ENCODE peak calls at places on chromosomes 5 and 9, in ten cellular contexts. I, Y, D, W, Z, E, H, L, P and O are unnamed samples.

GRCh38 chr5:74328221-74328630 is 312.3 kb downstream of the ENC1 start:
- DNase-seq in I (no peak), Y (no peak), D (no peak), W (no peak), Z (no peak), E (no peak), H (no peak), L (no peak), P (no peak), O (no peak)

GRCh38 chr5:168171901-168172717 is 119.3 kb upstream of the WWC1 start:
- DNase-seq in I (no peak), Y (no peak), D (no peak), W (no peak), Z (no peak), E (no peak), H (no peak), L (no peak), P (no peak), O (no peak)

GRCh38 chr9:68808481-68808880 is 103.4 kb downstream of the PIP5K1B start:
- DNase-seq in I (no peak), Y (no peak), D (no peak), W (no peak), Z (no peak), E (no peak), H (no peak), L (no peak), P (no peak), O (no peak)

GRCh38 chr9:130343445-130343918 is 77.9 kb downstream of the HMCN2 start:
- DNase-seq in I (no peak), Y (no peak), D (no peak), W (peak; percentile 12), Z (peak; percentile 82), E (peak; percentile 27), H (no peak), L (no peak), P (no peak), O (no peak)

GRCh38 chr5:171614511-171614910 is 171.1 kb upstream of the SMIM23 start:
- DNase-seq in I (no peak), Y (no peak), D (no peak), W (no peak), Z (no peak), E (no peak), H (no peak), L (no peak), P (no peak), O (no peak)

GRCh38 chr9:92004045-92004392 is 54.0 kb upstream of the ROR2 start:
- DNase-seq in I (no peak), Y (no peak), D (no peak), W (no peak), Z (no peak), E (no peak), H (no peak), L (no peak), P (no peak), O (no peak)

GRCh38 chr5:37807902-37808301 is 31.9 kb downstream of the GDNF start:
- DNase-seq in I (no peak), Y (no peak), D (no peak), W (no peak), Z (no peak), E (no peak), H (no peak), L (no peak), P (no peak), O (no peak)

GRCh38 chr9:126126012-126126411 is 200.6 kb upstream of the MVB12B start:
- DNase-seq in I (no peak), Y (no peak), D (no peak), W (no peak), Z (peak; percentile 58), E (no peak), H (no peak), L (no peak), P (no peak), O (no peak)

GRCh38 chr5:145811834-145812625 is 23.1 kb downstream of the PRELID2 start:
- DNase-seq in I (no peak), Y (no peak), D (no peak), W (no peak), Z (no peak), E (no peak), H (no peak), L (no peak), P (no peak), O (peak; percentile 15)

GRCh38 chr9:121369595-121370265 is at the start of gene STOM:
- DNase-seq in I (peak; percentile 23), Y (peak; percentile 63), D (peak; percentile 87), W (peak; percentile 58), Z (peak; percentile 33), E (no peak), H (peak; percentile 92), L (no peak), P (no peak), O (no peak)

GRCh38 chr5:157464518-157465171 is 4.6 kb downstream of the NIPAL4 start:
- DNase-seq in I (no peak), Y (peak; percentile 61), D (peak; percentile 28), W (peak; percentile 5), Z (no peak), E (no peak), H (no peak), L (no peak), P (no peak), O (no peak)

GRCh38 chr5:74196233-74196632 is 444.3 kb downstream of the ENC1 start:
- DNase-seq in I (no peak), Y (no peak), D (no peak), W (no peak), Z (no peak), E (no peak), H (no peak), L (no peak), P (no peak), O (no peak)

GRCh38 chr5:145245354-145245753 is 589.8 kb downstream of the PRELID2 start:
- DNase-seq in I (no peak), Y (no peak), D (no peak), W (no peak), Z (no peak), E (no peak), H (no peak), L (no peak), P (no peak), O (no peak)

GRCh38 chr9:124217839-124218437 is 39.8 kb upstream of the NEK6 start:
- DNase-seq in I (no peak), Y (no peak), D (no peak), W (no peak), Z (no peak), E (no peak), H (no peak), L (no peak), P (no peak), O (no peak)

GRCh38 chr5:139761057-139761450 is 34.6 kb upstream of the PSD2 start:
- DNase-seq in I (no peak), Y (no peak), D (no peak), W (no peak), Z (no peak), E (no peak), H (no peak), L (no peak), P (no peak), O (no peak)

GRCh38 chr5:145937432-145938250 is 1.3 kb downstream of the SH3RF2 start:
- DNase-seq in I (no peak), Y (no peak), D (no peak), W (no peak), Z (no peak), E (no peak), H (no peak), L (no peak), P (peak; percentile 53), O (no peak)

GRCh38 chr9:18317896-18318295 is 156.1 kb upstream of the ADAMTSL1 start:
- DNase-seq in I (no peak), Y (no peak), D (no peak), W (no peak), Z (no peak), E (no peak), H (no peak), L (no peak), P (no peak), O (no peak)

GRCh38 chr5:45695011-45695667 is 1.0 kb downstream of the HCN1 start:
- DNase-seq in I (no peak), Y (no peak), D (no peak), W (no peak), Z (peak; percentile 55), E (peak; percentile 34), H (no peak), L (no peak), P (no peak), O (no peak)